ENCODE peak calls at places on chromosomes 16 and 17, in five cellular contexts. T is HCT116, X is A549, Q is GM12878, Y is gastrocnemius medialis. J is an unnamed sample.

GRCh38 chr16:82059983-82060421 is 24.9 kb downstream of the HSD17B2 start:
- DNase-seq in Y (no peak), T (no peak), X (no peak), Q (no peak), J (no peak)

GRCh38 chr17:81858967-81859905 is 1.1 kb downstream of the P4HB start:
- DNase-seq in T (no peak), Y (no peak), Q (no peak), X (no peak), J (no peak)

GRCh38 chr16:83715217-83715920 is 92.4 kb upstream of the HSBP1 start:
- DNase-seq in X (no peak), Y (no peak), Q (no peak), T (no peak), J (no peak)

GRCh38 chr17:49637050-49637449 is 40.8 kb downstream of the SPOP start:
- DNase-seq in Y (no peak), Q (no peak), X (no peak), T (no peak), J (peak)

GRCh38 chr16:86371083-86371803 is 139.1 kb upstream of the FOXF1 start:
- DNase-seq in X (no peak), T (no peak), Q (no peak), Y (no peak), J (no peak)

GRCh38 chr16:68696514-68696913 is 40.6 kb upstream of the CDH1 start:
- DNase-seq in X (no peak), T (no peak), Y (no peak), Q (no peak), J (no peak)

GRCh38 chr17:17351901-17352781 is 49.0 kb downstream of the NT5M start:
- DNase-seq in Q (no peak), T (no peak), Y (no peak), X (no peak), J (peak)

GRCh38 chr16:19861811-19862327 is 22.8 kb downstream of the GPRC5B start:
- DNase-seq in T (no peak), Y (no peak), Q (no peak), X (no peak), J (no peak)

GRCh38 chr16:63512910-63513309 is 1476.7 kb upstream of the CDH8 start:
- DNase-seq in X (no peak), Y (no peak), Q (no peak), T (no peak), J (no peak)

GRCh38 chr17:34443832-34444469 is 80.9 kb upstream of the CCL1 start:
- DNase-seq in Y (no peak), X (peak), Q (no peak), T (no peak), J (no peak)

GRCh38 chr17:34763727-34764665 is 184.6 kb downstream of the TMEM132E start:
- DNase-seq in Q (no peak), X (no peak), T (no peak), Y (no peak), J (peak)

GRCh38 chr17:58303981-58304734 is 23.4 kb upstream of the MPO start:
- DNase-seq in X (peak), Q (no peak), T (peak), Y (no peak), J (peak)

GRCh38 chr16:74064120-74064735 is 232.4 kb upstream of the PSMD7 start:
- DNase-seq in X (no peak), Q (no peak), Y (no peak), T (no peak), J (no peak)
- TF ChIP-seq POLR2A in X (no peak), Q (no peak), Y (no peak), T (no peak), J (no peak)

DNA sequence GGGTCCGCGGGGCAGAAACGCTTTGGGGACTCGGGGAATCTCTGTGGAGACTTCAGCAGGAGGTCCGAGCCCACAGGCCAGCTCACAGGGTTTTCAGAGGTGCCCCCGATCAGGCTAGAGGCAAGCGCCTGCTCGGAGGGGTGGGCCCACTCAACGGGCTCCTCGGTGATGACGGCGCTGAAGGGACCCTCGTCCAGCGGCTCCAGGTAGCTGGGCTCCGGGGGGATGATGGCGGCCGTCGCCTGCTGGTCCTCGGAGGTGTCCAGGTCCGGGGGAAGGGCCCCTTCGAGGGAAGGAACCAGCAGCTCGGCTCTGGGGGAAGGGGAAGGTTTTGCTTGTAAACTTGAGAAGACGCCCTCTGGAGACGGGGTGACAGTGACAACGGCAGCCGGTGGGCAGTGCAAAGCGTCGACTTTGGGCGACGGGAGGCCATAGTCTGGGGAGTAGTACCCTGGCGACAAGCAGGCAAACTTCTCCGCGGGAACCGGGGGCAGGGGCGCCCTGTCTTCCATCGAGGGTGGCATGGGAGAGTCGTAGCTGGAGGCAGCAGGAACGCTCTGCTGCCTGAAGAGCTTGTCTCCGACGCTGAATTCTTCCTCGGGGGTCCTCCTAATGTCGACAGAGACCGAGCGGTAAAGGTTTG is 63.2 kb downstream of the ZNF778 start:
- DNase-seq in Q (no peak), Y (no peak), X (no peak), T (no peak), J (no peak)
- TF ChIP-seq POLR2A in Q (no peak), Y (no peak), X (no peak), T (no peak), J (no peak)

DNA sequence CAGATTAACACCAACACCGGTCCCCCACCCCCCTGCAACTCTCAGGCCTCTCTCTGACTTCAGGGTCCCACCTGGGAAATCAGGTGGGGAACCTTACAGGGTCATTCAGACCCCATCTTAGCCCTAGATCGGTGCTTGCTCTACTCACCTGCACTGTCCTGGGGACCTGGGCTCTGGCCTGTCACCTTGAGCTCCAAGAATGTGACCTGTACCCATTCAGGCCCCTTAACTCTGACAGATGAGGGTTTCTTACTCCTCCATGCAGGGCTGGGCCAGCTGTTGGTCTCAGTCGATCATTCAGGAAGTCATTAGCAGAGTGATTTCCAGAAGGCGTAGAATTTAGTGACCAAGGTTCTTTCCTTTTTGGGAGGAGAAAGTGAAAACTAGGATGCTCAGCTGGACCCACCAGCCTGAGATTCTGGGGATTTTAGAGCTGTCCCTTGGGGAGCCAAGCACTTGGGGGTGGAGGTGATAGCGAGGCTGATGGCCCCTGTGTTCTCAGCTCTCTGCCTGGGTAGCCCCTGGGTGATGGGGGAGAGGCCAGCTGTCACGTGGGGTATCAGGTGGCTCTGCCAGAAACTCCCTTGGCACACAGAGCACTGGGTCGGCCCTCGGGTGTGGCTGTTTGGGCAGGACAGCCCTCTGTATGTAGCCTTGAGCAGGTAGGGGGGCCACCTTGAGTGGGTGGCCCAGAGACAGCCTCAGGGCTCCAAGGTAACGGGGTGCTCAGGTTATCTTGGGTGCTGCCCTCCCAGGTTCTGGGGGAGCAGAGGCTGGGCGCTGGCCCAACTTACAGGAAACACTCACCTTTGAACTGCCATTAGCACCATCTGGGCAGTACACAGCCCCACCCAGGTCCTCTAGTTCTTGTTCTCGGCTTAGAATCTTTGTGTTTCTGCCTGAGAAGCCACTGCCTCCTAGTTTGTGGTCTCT is 734 bp downstream of the MVP start:
- DNase-seq in T (no peak), X (peak), Q (peak), Y (no peak), J (no peak)
- TF ChIP-seq POLR2A in T (peak), X (peak), Q (peak), Y (peak), J (no peak)

GRCh38 chr17:16214190-16215001 is 938 bp downstream of the NCOR1 start:
- DNase-seq in X (no peak), T (no peak), Y (no peak), Q (no peak), J (no peak)

GRCh38 chr17:16215965-16216316 is 607 bp upstream of the NCOR1 start:
- DNase-seq in Q (no peak), Y (no peak), X (no peak), T (peak), J (no peak)

GRCh38 chr17:16215002-16215272 is 397 bp downstream of the NCOR1 start:
- DNase-seq in X (peak), Q (no peak), T (no peak), Y (peak), J (peak)

GRCh38 chr17:16215273-16215964 is at the start of gene NCOR1:
- DNase-seq in X (peak), Q (no peak), Y (peak), T (peak), J (peak)

DNA sequence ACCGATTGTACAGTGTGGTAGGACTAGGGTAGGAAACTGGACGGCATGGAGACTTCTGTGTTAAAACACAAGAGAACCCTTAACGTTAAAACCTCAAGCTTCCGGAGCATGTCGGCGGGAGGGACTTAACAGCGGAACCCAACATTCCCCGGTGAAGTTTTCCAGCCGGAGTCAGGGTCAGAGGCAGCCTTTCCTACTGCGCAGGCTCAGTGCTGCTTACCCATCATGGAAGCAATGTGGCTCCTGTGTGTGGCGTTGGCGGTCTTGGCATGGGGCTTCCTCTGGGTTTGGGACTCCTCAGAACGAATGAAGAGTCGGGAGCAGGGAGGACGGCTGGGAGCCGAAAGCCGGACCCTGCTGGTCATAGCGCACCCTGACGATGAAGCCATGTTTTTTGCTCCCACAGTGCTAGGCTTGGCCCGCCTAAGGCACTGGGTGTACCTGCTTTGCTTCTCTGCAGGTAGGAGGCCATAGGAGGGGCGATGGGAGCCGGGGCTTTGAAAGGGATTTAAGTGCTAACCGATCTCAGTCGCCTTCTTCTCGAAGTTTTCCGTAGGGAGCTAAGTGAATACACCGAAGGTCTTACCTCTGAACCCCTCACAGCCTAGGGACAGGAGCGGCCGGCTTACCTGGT is at the start of gene PIGL:
- DNase-seq in X (peak), Y (peak), Q (peak), T (peak), J (peak)
- TF ChIP-seq POLR2A in X (peak), Y (peak), Q (peak), T (peak), J (peak)

GRCh38 chr16:2200313-2200712 is 3.9 kb upstream of the CASKIN1 start:
- DNase-seq in Q (no peak), X (no peak), T (no peak), Y (no peak), J (no peak)
- TF ChIP-seq POLR2A in Q (no peak), X (no peak), T (no peak), Y (no peak), J (no peak)